ENCODE peak calls at places on chromosomes 11 and 22, in four cellular contexts. U is PC-3, F is psoas muscle, Y is heart left ventricle. H is an unnamed sample.
A peak's percentile ranks its signal among the peaks of the same experiment; 100 is the strongest.

GRCh38 chr11:20547411-20547810 is 52.0 kb upstream of the SLC6A5 start:
- ATAC-seq in U (no peak), Y (no peak), F (no peak), H (no peak)

GRCh38 chr11:30753504-30753903 is 167.4 kb upstream of the MPPED2 start:
- ATAC-seq in Y (no peak), U (no peak), F (no peak), H (no peak)

GRCh38 chr11:95415837-95416288 is 184.9 kb upstream of the SESN3 start:
- ATAC-seq in U (no peak), Y (no peak), F (no peak), H (no peak)

GRCh38 chr11:3095712-3096361 is 38.6 kb upstream of the CARS1 start:
- ATAC-seq in U (peak; percentile 77), F (no peak), Y (no peak), H (peak; percentile 46)

GRCh38 chr11:69293819-69294505 is at the start of gene MYEOV:
- ATAC-seq in F (no peak), U (peak; percentile 16), Y (no peak), H (no peak)

GRCh38 chr11:101996106-101996505 is 51.1 kb upstream of the CFAP300 start:
- ATAC-seq in U (no peak), F (no peak), Y (no peak), H (no peak)

GRCh38 chr11:62370743-62371440 is 33.6 kb downstream of the ASRGL1 start:
- ATAC-seq in Y (peak; percentile 22), U (no peak), F (no peak), H (no peak)

GRCh38 chr11:124629961-124630360 is 7.3 kb downstream of the TBRG1 start:
- ATAC-seq in F (no peak), U (no peak), Y (no peak), H (no peak)

GRCh38 chr11:70073881-70074371 is 4.2 kb upstream of the ANO1 start:
- ATAC-seq in F (no peak), U (no peak), Y (peak; percentile 76), H (no peak)

GRCh38 chr22:33819743-33820142 is 100.5 kb downstream of the LARGE1 start:
- ATAC-seq in F (no peak), U (no peak), Y (no peak), H (no peak)

GRCh38 chr22:20213833-20214708 is 54.0 kb downstream of the RTN4R start:
- ATAC-seq in F (no peak), U (no peak), Y (no peak), H (no peak)

GRCh38 chr11:107043242-107043991 is 25.1 kb upstream of the GUCY1A2 start:
- ATAC-seq in F (no peak), U (peak; percentile 73), Y (no peak), H (no peak)

GRCh38 chr22:26974914-26975313 is 317.5 kb downstream of the MIAT start:
- ATAC-seq in U (no peak), F (no peak), Y (no peak), H (no peak)

GRCh38 chr11:84136926-84137325 is 850.8 kb upstream of the CCDC90B start:
- ATAC-seq in Y (no peak), F (no peak), U (no peak), H (no peak)

DNA sequence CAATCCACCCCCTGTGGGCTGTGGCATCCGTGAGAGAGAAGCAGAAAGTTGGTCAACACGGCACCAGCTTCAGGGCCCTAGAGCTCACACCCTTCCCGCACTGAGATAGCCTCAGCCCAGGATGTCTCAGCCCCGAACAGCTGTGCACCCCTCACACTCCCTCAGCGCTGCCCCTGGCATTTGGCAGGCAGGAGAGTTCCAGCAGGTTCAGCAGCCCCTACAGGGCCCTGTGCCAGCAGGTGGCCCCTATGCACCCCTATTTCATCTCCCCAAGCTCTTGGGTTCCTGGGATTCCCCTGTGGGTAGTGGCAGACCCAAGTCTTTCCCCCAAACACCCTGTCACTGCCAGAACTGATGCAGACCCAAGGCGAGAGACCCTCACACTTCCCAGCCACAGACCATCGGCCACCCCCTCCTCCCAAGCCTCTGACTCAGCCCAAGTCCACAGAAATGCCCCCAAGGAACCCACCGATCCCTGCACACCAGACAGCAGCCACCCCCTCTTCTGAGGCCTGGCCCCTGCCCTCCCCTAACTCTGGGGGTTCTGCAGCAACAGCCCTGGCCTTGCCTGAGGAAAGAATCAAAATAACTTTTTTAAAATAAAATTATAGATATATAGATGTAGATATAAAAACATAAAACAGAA is 183.6 kb downstream of the IGLL1 start:
- ATAC-seq in F (no peak), U (no peak), Y (no peak), H (no peak)
- H3K4me1 ChIP-seq in F (no peaks in the 10 kb centered on the region), U (no peaks in the 10 kb centered on the region), Y (no peaks in the 10 kb centered on the region), H (no peaks in the 10 kb centered on the region)

DNA sequence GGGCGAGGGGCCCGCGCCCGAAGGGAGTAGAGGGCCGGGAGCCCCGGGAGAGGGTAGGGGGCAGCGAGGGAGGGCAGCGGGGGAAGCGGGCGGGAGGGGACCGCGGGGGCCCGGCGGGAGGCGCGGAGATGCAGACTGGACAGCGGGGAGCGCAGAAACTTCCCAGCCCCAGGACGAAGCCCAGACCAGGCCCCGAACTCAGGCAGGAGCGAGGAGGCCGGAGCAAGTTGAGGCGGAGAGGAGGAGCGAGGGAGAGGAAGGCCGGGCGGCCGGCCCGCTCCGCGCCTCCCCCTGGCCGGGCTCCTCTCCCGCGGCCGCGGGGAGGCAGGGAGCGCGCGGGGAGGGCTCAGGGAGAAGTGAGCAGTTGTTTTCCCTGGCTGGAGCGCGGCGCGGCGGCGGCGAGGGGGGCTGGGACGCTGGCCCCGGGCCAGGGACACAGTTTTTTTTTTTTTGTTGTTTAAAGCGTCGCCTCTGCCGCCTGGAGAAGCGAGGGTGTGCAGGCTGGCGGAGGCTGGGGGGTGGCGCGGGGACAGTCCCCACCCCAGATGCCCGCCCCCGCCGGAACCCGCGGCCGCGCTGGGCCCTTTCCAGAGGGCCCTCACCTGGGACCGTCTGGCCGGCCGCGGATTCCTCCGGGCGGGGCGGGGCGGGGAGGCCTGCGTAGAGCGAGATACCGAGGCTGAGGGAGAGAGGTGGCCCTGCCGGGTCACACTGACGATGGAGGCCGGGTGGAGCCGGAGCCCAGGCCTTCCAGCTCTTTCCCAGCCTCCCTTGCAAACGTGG is at the start of gene LTBP3:
- ATAC-seq in U (peak; percentile 9), Y (peak; percentile 86), F (peak; percentile 79), H (peak; percentile 88)
- TF ChIP-seq CTCF in U (no peak), Y (no peak), F (no peak), H (no peak)

DNA sequence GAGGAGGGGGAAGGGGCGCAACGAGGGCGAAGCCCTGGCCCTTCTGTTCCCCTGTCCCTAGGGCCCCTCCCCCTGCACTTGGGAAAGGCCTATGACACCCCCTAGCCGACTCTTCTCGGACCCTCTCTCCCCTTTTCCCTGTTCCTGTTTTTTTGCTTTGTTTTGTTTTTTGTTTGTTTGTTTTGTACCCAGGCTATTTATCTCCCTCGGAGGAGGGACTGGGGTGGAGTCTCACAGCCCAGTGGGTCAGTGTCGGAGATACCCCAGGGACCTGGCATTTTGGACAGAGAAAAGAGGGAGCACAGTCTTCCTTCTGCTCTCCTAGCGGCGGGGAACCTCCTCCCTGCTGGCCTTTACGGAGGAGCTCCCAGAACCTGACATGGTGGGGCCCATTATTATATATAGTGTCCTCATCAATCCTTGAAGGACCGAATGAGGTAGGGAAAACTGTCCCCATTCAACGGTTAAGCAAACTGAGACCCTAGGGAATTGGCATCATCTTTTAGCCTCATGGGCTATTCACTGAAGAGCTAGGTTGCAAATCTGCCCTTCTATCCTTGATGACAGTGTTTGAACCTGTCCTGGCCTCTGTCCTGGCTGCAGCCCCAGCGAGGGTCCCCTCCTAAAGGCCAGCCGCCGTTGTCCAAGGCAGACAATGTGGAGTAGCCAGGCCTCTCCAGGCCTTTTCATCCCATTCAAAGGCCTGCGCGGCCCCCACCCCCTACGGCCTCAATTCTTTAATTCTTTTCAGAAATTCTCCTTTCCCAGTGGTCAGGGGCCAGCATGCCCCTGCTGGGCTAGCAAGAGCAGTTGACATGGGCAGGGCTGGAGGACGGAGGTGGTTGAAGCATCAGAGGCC is 905 bp downstream of the EMID1 start:
- ATAC-seq in F (no peak), Y (no peak), U (no peak), H (no peak)
- H3K4me3 ChIP-seq in F (peak overlapping the region; percentile 63), Y (peak overlapping the region; percentile 56), U (peak overlapping the region; percentile 62), H (peak overlapping the region; percentile 58)

GRCh38 chr11:64592656-64593055 is 1.6 kb downstream of the SLC22A12 start:
- ATAC-seq in Y (no peak), F (no peak), U (no peak), H (no peak)

GRCh38 chr11:64592234-64592615 is 1.2 kb downstream of the SLC22A12 start:
- ATAC-seq in Y (no peak), U (no peak), F (no peak), H (no peak)

GRCh38 chr11:64593156-64594105 is 2.4 kb downstream of the SLC22A12 start:
- ATAC-seq in Y (no peak), U (no peak), F (no peak), H (no peak)

GRCh38 chr11:64591257-64592233 is 525 bp downstream of the SLC22A12 start:
- ATAC-seq in Y (no peak), F (no peak), U (no peak), H (no peak)

GRCh38 chr11:64594159-64594939 is 3.3 kb downstream of the SLC22A12 start:
- ATAC-seq in U (no peak), F (no peak), Y (no peak), H (no peak)
- H3K4me1 ChIP-seq in U (no peaks in the 10 kb centered on the region), F (no peaks in the 10 kb centered on the region), Y (no peaks in the 10 kb centered on the region), H (no peaks in the 10 kb centered on the region)

GRCh38 chr11:94111660-94112059 is 17.0 kb upstream of the PANX1 start:
- ATAC-seq in U (no peak), F (no peak), Y (peak; percentile 88), H (peak; percentile 72)
- TF ChIP-seq CTCF in U (no peak), F (no peak), Y (no peak), H (no peak)

GRCh38 chr22:24526191-24526590 is 28.7 kb downstream of the GUCD1 start:
- ATAC-seq in U (no peak), F (no peak), Y (no peak), H (no peak)
- H3K4me3 ChIP-seq in U (no peak overlapping the region), F (no peak overlapping the region), Y (no peak overlapping the region), H (no peak overlapping the region)

GRCh38 chr11:75893202-75893601 is 78.2 kb downstream of the UVRAG start:
- ATAC-seq in Y (no peak), F (no peak), U (no peak), H (no peak)
- H3K4me1 ChIP-seq in Y (peaks cover 7% of the 10 kb centered on the region), F (no peaks in the 10 kb centered on the region), U (no peaks in the 10 kb centered on the region), H (no peaks in the 10 kb centered on the region)

GRCh38 chr11:72570893-72571741 is 103.1 kb downstream of the PDE2A start:
- ATAC-seq in U (no peak), F (no peak), Y (no peak), H (no peak)

GRCh38 chr11:72575533-72576170 is 98.6 kb downstream of the PDE2A start:
- ATAC-seq in U (no peak), F (no peak), Y (no peak), H (no peak)

GRCh38 chr11:72574534-72575460 is 99.4 kb downstream of the PDE2A start:
- ATAC-seq in Y (no peak), U (no peak), F (no peak), H (no peak)

GRCh38 chr11:72574046-72574445 is 100.2 kb downstream of the PDE2A start:
- ATAC-seq in Y (no peak), U (no peak), F (no peak), H (no peak)

GRCh38 chr11:72573380-72573949 is 100.8 kb downstream of the PDE2A start:
- ATAC-seq in F (peak; percentile 74), U (peak; percentile 53), Y (peak; percentile 59), H (peak; percentile 54)
- TF ChIP-seq CTCF in F (peak; percentile 48), U (peak; percentile 68), Y (peak; percentile 65), H (no peak)

DNA sequence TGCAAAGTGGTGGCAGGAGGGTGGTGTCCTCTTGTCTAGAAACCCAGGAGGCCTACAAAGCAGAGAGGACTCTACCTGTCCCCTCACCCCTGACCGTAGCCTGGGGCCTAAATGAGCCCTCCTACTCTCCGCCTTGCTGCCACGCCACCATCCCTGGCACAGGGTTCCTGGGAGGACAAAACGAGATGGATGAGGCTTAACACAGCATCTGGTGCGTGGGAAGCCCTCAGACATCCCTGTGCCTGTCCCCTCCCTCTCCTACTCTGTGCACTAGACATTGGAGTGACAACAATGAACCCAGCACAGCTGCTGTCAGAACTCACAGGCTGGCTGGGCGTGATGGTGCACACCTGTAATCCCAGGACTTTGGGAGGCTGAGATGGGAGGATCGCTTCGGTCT is 36.4 kb upstream of the DKK3 start:
- ATAC-seq in U (no peak), F (no peak), Y (peak; percentile 23), H (no peak)
- H3K4me3 ChIP-seq in U (peak overlapping the region; percentile 48), F (no peak overlapping the region), Y (no peak overlapping the region), H (no peak overlapping the region)